ENCODE peak calls at places on chromosomes 2 and 18, in seven cellular contexts. F is BE2C, T is endothelial cell of umbilical vein, Y is PC-3, P is NB4, R is transverse colon, V is coronary artery. C is an unnamed sample.

GRCh38 chr2:215793747-215794595 is 219.4 kb downstream of the MREG start:
- DNase-seq in R (peak; percentile 16), V (no peak), Y (peak; percentile 97), T (peak; percentile 97), F (no peak), P (peak; percentile 95), C (peak; percentile 37)

GRCh38 chr2:104332733-104333132 is 521.2 kb upstream of the POU3F3 start:
- DNase-seq in V (no peak), T (no peak), F (no peak), P (peak; percentile 7), R (no peak), Y (no peak), C (no peak)

GRCh38 chr2:188919824-188920223 is 54.3 kb upstream of the COL3A1 start:
- DNase-seq in Y (no peak), R (no peak), V (no peak), P (no peak), T (no peak), F (no peak), C (no peak)

GRCh38 chr2:139142252-139142651 is 362.1 kb upstream of the NXPH2 start:
- DNase-seq in P (peak; percentile 44), V (no peak), Y (peak; percentile 71), F (no peak), R (no peak), T (peak; percentile 2), C (peak; percentile 4)

GRCh38 chr2:31475692-31476091 is 61.1 kb upstream of the XDH start:
- DNase-seq in R (no peak), F (no peak), Y (no peak), V (no peak), T (no peak), P (no peak), C (no peak)

GRCh38 chr2:121828281-121828731 is 72.9 kb downstream of the TSN start:
- DNase-seq in V (no peak), F (no peak), R (no peak), T (no peak), Y (no peak), P (no peak), C (no peak)

GRCh38 chr2:72956936-72957335 is 39.6 kb downstream of the EMX1 start:
- DNase-seq in T (no peak), Y (no peak), F (no peak), P (peak; percentile 28), V (no peak), R (no peak), C (no peak)

GRCh38 chr18:50665519-50665918 is 105.6 kb downstream of the MAPK4 start:
- DNase-seq in P (no peak), T (no peak), V (no peak), Y (no peak), F (no peak), R (no peak), C (no peak)

GRCh38 chr18:25169701-25170100 is 182.3 kb downstream of the ZNF521 start:
- DNase-seq in T (no peak), R (no peak), Y (no peak), V (no peak), P (no peak), F (no peak), C (no peak)

GRCh38 chr18:25164211-25164836 is 187.6 kb downstream of the ZNF521 start:
- DNase-seq in F (no peak), T (no peak), Y (no peak), V (no peak), R (no peak), P (no peak), C (peak; percentile 56)

GRCh38 chr18:25168011-25168410 is 184.0 kb downstream of the ZNF521 start:
- DNase-seq in T (no peak), Y (no peak), P (no peak), F (no peak), V (no peak), R (no peak), C (no peak)

GRCh38 chr18:25166113-25166512 is 185.9 kb downstream of the ZNF521 start:
- DNase-seq in P (no peak), R (no peak), F (no peak), Y (no peak), V (no peak), T (no peak), C (no peak)

DNA sequence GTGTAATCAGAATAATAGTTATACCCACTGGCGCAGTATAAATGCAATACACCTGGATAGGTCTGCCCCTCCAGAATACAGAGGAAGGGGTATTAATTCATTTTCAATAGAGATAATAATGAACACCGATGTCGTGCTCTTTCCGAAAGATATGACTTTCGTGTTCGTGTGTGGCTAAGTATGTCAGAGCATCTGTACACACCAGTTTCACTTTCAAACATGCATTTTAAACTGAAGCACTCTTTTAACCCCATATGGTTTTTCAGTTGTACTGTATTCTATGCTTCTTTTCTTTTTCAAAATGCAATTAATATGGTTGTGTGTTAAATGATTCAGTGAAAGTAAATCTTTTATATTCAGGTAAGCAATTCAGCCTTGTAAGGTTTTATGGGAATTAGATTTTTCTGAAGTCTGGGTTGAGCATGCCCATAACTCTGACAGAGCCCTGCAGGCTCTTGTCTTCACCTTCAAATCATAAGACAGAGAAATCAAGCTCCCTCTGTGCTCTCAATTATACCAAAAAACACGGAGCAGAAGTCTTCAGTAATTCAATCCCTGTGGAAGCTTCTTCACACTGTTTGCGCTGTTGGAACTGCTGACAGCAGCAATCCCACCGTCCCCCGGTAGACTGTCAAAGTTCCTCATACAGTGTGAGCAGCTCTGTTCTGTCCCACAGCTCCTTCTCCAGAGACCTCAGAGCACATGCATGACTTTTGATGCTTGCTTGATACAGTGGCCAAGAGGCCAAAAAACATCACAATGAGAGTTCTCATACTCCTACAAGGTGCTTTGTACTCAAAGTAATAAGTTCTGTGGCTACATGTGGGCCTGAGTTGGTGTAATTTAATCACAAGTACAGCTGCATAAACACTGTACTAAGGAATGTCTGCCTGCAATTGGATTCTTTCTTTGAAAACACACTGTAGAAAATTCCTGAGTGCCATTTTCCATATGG is 186.9 kb downstream of the ZNF521 start:
- DNase-seq in V (no peak), P (peak; percentile 1), T (peak; percentile 63), R (no peak), F (no peak), Y (no peak), C (peak; percentile 63)
- TF ChIP-seq CTCF in V (no peak), P (no peak), T (no peak), R (no peak), F (no peak), Y (no peak), C (no peak)

DNA sequence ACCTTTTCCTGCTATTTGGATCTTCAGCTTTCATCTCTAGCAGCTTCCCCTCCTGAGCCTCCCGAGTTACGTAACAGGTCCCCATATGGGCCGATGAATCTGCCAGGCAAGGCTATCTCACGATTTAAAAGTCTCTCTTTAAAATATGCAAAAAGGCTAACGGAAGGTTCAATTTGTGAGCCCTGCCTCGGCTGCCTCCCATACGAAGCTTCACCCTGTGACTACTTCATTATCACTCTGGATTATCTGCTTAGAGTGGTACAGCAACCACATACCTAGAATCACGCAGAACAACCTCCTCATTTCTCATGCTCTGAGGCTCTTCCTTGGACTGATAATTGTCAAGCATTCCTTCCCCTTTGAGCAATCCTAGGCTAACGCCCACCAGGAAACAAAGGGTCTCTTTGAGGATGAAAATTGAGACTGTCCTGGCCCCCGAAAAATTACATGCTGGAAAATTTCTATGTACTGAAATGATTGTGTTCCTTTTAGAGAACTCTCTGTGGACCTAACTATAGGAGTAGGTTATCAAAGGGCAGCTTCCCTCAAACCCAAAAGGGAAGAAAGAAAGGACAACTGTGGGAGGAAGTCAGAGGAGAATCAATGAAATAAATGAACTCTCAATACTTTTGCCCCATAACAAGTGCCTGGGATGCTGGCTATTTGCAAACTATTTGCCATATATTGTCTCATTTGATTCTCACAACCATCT is 147.3 kb downstream of the ZEB2 start:
- DNase-seq in T (no peak), P (peak; percentile 78), R (peak; percentile 14), Y (no peak), V (no peak), F (no peak), C (no peak)
- H3K4me3 ChIP-seq in T (no peak overlapping the region), P (peak overlapping the region; percentile 37), R (no peak overlapping the region), Y (no peak overlapping the region), V (peak overlapping the region; percentile 43), F (no peak overlapping the region), C (no peak overlapping the region)

GRCh38 chr2:48728827-48729226 is 26.7 kb downstream of the LHCGR start:
- DNase-seq in F (no peak), R (no peak), P (no peak), Y (no peak), V (no peak), T (no peak), C (no peak)

GRCh38 chr2:48724278-48724677 is 31.2 kb downstream of the LHCGR start:
- DNase-seq in V (no peak), F (no peak), P (no peak), Y (no peak), R (no peak), T (no peak), C (no peak)

GRCh38 chr2:48725696-48726494 is 29.6 kb downstream of the LHCGR start:
- DNase-seq in R (no peak), Y (peak; percentile 9), P (peak; percentile 18), T (no peak), F (no peak), V (no peak), C (no peak)

GRCh38 chr2:48728295-48728694 is 27.2 kb downstream of the LHCGR start:
- DNase-seq in F (no peak), T (no peak), Y (no peak), R (no peak), P (no peak), V (no peak), C (no peak)

GRCh38 chr2:48727560-48727959 is 28.0 kb downstream of the LHCGR start:
- DNase-seq in Y (peak; percentile 57), V (no peak), P (no peak), R (no peak), F (no peak), T (no peak), C (no peak)
- TF ChIP-seq CTCF in Y (peak; percentile 54), V (no peak), P (no peak), R (no peak), F (no peak), T (no peak), C (no peak)

GRCh38 chr2:181955010-181955409 is 30.6 kb upstream of the PPP1R1C start:
- DNase-seq in F (no peak), T (peak; percentile 88), V (no peak), R (no peak), Y (peak; percentile 82), P (no peak), C (no peak)

GRCh38 chr2:181957668-181958067 is 28.0 kb upstream of the PPP1R1C start:
- DNase-seq in T (no peak), V (no peak), Y (no peak), R (no peak), F (no peak), P (no peak), C (no peak)

GRCh38 chr2:181952413-181953226 is 33.0 kb upstream of the PPP1R1C start:
- DNase-seq in V (no peak), Y (no peak), F (no peak), T (no peak), P (no peak), R (no peak), C (no peak)

GRCh38 chr2:181954538-181954883 is 31.1 kb upstream of the PPP1R1C start:
- DNase-seq in R (no peak), T (no peak), Y (no peak), F (no peak), V (no peak), P (no peak), C (no peak)

DNA sequence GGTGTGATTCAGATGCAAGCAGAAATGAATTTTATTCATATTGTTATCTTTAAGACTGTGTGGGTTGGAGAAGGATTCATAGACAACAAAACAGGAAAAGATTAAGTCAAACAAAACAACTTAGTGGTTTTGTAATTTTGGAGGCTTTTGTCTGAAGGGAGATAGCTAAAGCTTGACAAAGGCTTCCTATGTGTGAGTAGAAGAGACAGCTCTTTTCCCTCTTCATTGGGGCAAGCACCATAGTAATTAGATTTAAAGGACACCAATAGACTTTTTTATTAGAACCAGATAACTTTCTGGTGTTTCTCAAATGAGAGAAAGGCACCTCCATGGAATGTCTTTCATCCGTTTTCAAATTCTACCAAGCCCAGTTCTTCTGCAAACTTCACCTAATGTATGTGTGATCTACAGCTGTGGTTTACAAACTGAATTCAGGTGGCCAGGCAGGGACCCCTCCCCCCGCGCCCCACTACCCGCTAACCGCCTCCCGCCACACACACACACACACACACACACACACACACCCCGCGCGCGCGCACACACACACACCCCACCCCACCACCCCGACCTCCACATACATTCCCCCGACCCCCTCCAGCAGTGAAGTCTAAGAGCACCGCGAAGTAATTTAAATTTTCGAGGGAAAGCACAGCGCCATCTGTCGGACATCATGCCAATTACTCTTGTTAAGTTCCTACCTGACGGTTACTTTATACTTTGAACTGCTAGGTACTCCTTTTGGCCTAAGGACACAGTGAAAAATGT is 31.7 kb upstream of the PPP1R1C start:
- DNase-seq in F (peak; percentile 40), T (peak; percentile 81), V (no peak), P (peak; percentile 77), Y (peak; percentile 83), R (peak; percentile 75), C (peak; percentile 75)
- H3K4me3 ChIP-seq in F (peak overlapping the region; percentile 20), T (peak overlapping the region; percentile 42), V (peak overlapping the region; percentile 71), P (no peak overlapping the region), Y (peak overlapping the region; percentile 45), R (peak overlapping the region; percentile 39), C (no peak overlapping the region)